ENCODE peak calls at places on chromosomes 16 and 17, in seven cellular contexts. I, X, E, Y, C, P and D are unnamed samples. For H3K4me1, the result is how much of the 10 kb centered on the place peaks cover.

GRCh38 chr17:61815863-61816523 is 47.3 kb downstream of the BRIP1 start:
- DNase-seq in I (no peak), X (peak), E (no peak), Y (no peak), C (no peak), P (no peak), D (no peak)

GRCh38 chr16:48947371-48947713 is 334.3 kb downstream of the CBLN1 start:
- DNase-seq in I (no peak), X (no peak), E (no peak), Y (no peak), C (no peak), P (no peak), D (no peak)

GRCh38 chr16:89873109-89873821 is at the start of gene TCF25:
- DNase-seq in I (peak), X (peak), E (peak), Y (peak), C (peak), P (peak), D (peak)

GRCh38 chr17:690346-690745 is 24.3 kb downstream of the VPS53 start:
- DNase-seq in I (no peak), X (no peak), E (no peak), Y (no peak), C (no peak), P (no peak), D (no peak)

GRCh38 chr17:63998050-63998720 is at the start of gene PRR29:
- DNase-seq in I (peak), X (peak), E (peak), Y (no peak), C (peak), P (peak), D (peak)

GRCh38 chr17:28426081-28426519 is 20.1 kb upstream of the SLC46A1 start:
- DNase-seq in I (no peak), X (no peak), E (no peak), Y (peak), C (no peak), P (no peak), D (no peak)

GRCh38 chr17:45850468-45850867 is 5.8 kb downstream of the SPPL2C start:
- DNase-seq in I (no peak), X (no peak), E (no peak), Y (no peak), C (no peak), P (no peak), D (no peak)

GRCh38 chr17:55735784-55736405 is 13.2 kb upstream of the TMEM100 start:
- DNase-seq in I (no peak), X (peak), E (peak), Y (no peak), C (no peak), P (no peak), D (no peak)

GRCh38 chr16:82701302-82702022 is 74.7 kb downstream of the CDH13 start:
- DNase-seq in I (no peak), X (no peak), E (no peak), Y (no peak), C (no peak), P (no peak), D (no peak)

GRCh38 chr17:3794890-3795757 is 5.9 kb downstream of the ITGAE start:
- DNase-seq in I (no peak), X (peak), E (peak), Y (no peak), C (no peak), P (no peak), D (no peak)

GRCh38 chr17:4535667-4536258 is 19.4 kb downstream of the MYBBP1A start:
- DNase-seq in I (no peak), X (no peak), E (no peak), Y (no peak), C (no peak), P (peak), D (no peak)

GRCh38 chr16:27028713-27029112 is 38.0 kb upstream of the C16orf82 start:
- DNase-seq in I (no peak), X (no peak), E (no peak), Y (no peak), C (no peak), P (no peak), D (no peak)

GRCh38 chr17:80843741-80844156 is 147.9 kb upstream of the CHMP6 start:
- DNase-seq in I (no peak), X (no peak), E (no peak), Y (no peak), C (no peak), P (peak), D (no peak)

GRCh38 chr17:6592193-6592592 is 35.8 kb upstream of the PITPNM3 start:
- DNase-seq in I (no peak), X (peak), E (no peak), Y (no peak), C (no peak), P (no peak), D (no peak)

GRCh38 chr17:81432873-81433451 is 37.7 kb downstream of the BAHCC1 start:
- DNase-seq in I (no peak), X (no peak), E (no peak), Y (no peak), C (peak), P (no peak), D (no peak)

GRCh38 chr17:58336456-58337094 is 8.0 kb upstream of the TSPOAP1 start:
- DNase-seq in I (no peak), X (no peak), E (no peak), Y (no peak), C (no peak), P (no peak), D (no peak)

GRCh38 chr17:78707016-78707415 is 75.1 kb downstream of the CYTH1 start:
- DNase-seq in I (no peak), X (no peak), E (no peak), Y (no peak), C (no peak), P (no peak), D (no peak)

GRCh38 chr17:44314524-44314868 is 6.1 kb downstream of the RUNDC3A start:
- DNase-seq in I (no peak), X (no peak), E (no peak), Y (no peak), C (no peak), P (no peak), D (no peak)

GRCh38 chr17:596763-597644 is 117.6 kb downstream of the VPS53 start:
- DNase-seq in I (no peak), X (no peak), E (no peak), Y (no peak), C (no peak), P (no peak), D (no peak)

GRCh38 chr17:74380959-74381808 is 13.9 kb downstream of the GPR142 start:
- DNase-seq in I (no peak), X (no peak), E (no peak), Y (no peak), C (no peak), P (peak), D (no peak)

GRCh38 chr17:69898606-69899005 is 176.4 kb upstream of the KCNJ16 start:
- DNase-seq in I (no peak), X (no peak), E (no peak), Y (no peak), C (no peak), P (no peak), D (no peak)

GRCh38 chr16:1539720-1540555 is 6.5 kb downstream of the TMEM204 start:
- DNase-seq in I (no peak), X (no peak), E (no peak), Y (no peak), C (no peak), P (peak), D (no peak)

GRCh38 chr16:47848481-47849109 is 307.2 kb downstream of the ABCC12 start:
- DNase-seq in I (no peak), X (no peak), E (no peak), Y (no peak), C (peak), P (no peak), D (no peak)

GRCh38 chr16:88617268-88618031 is 20.9 kb upstream of the IL17C start:
- DNase-seq in I (no peak), X (peak), E (no peak), Y (no peak), C (no peak), P (no peak), D (no peak)

GRCh38 chr17:63420868-63421680 is 25.0 kb downstream of the CYB561 start:
- DNase-seq in I (no peak), X (no peak), E (no peak), Y (no peak), C (no peak), P (no peak), D (no peak)

DNA sequence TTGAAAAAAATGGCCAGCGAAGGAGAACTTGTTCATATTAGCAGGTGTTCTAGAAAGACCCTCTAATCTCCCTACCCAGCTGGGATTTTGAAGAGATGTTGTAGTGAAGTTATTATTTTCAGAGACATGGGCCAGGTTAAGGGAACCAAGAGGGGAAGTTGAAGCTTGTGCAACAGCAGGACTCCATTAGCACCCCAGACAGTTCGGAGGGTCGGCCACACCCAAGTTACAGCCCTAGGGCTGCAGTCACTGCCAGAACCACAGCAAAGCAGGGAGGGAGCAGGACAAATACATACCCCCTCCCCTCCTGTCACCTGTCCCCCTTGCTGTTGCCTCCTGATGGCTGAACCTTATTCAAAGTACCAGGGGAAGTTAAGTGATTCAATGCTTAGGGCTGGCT is 42.3 kb downstream of the WSB1 start:
- DNase-seq in I (no peak), X (no peak), E (no peak), Y (no peak), C (no peak), P (no peak), D (no peak)
- H3K4me1 ChIP-seq in I (under half), X (under half), E (under half), Y (under half), C (under half), P (under half), D (under half)

GRCh38 chr17:68175416-68175815 is 72.4 kb upstream of the AMZ2 start:
- DNase-seq in I (no peak), X (no peak), E (no peak), Y (no peak), C (no peak), P (no peak), D (no peak)
- H3K4me3 ChIP-seq in I (no peak), X (no peak), E (no peak), Y (no peak), C (no peak), P (no peak), D (no peak)

DNA sequence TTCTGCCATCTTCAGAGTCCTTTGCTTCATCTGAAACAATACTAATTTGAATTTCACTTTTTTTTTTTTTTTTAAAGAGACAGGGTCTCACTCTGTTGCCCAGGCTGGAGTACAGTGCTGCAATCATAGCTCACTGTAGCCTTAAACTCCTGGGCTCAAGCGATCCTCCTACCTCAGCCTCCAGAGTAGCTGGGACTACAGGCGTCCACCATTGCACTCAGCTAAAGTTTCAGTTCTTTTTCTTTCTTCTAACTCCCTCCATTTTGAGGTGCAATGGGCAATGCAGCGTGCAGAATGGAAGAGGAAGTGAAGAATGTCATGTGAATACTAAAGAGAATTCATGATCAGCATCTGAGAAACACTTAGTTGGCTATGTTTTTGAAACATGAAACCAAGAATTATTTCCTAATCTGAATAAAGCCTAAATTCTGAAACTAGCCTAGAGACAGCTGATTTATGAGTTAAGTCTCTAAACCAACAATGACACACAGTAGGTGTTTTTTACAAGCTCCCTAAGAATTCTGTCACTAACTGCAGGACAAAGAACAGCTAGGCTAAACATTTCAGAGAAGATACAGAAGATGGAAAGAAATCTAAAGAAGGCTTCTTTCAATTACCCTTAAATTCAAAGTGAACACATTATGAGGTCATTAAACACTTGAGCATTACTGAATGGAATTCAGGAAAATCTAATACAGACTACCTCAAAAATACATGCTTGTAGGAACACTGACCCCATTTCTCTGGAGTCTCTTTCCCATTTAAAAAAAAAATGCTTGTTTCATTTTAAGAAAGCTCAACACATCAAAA is 21.0 kb downstream of the SNN start:
- DNase-seq in I (no peak), X (no peak), E (no peak), Y (peak), C (no peak), P (no peak), D (no peak)
- H3K4me1 ChIP-seq in I (under half), X (under half), E (under half), Y (under half), C (under half), P (under half), D (under half)

GRCh38 chr17:41397003-41397665 is at the start of gene KRT31:
- DNase-seq in I (no peak), X (no peak), E (no peak), Y (no peak), C (no peak), P (no peak), D (no peak)
- H3K4me3 ChIP-seq in I (no peak), X (no peak), E (no peak), Y (no peak), C (no peak), P (peak), D (no peak)

GRCh38 chr16:507996-508395 is 19.5 kb upstream of the CAPN15 start:
- DNase-seq in I (no peak), X (no peak), E (no peak), Y (no peak), C (no peak), P (no peak), D (no peak)
- H3K4me1 ChIP-seq in I (under half), X (under half), E (under half), Y (under half), C (under half), P (under half), D (under half)

GRCh38 chr17:35486920-35487727 is 38.6 kb upstream of the SLFN13 start:
- DNase-seq in I (peak), X (peak), E (peak), Y (peak), C (peak), P (peak), D (peak)
- H3K4me3 ChIP-seq in I (peak), X (no peak), E (peak), Y (peak), C (peak), P (peak), D (peak)